ENCODE peak calls at places on chromosomes 1 and 21, in four cellular contexts. Q, I, J and R are unnamed samples.
A peak's percentile ranks its signal among the peaks of the same experiment; 100 is the strongest.

GRCh38 chr1:18649713-18650370 is 19.2 kb downstream of the PAX7 start:
- DNase-seq in Q (no peak), J (no peak), I (no peak), R (no peak)

GRCh38 chr1:206909167-206909882 is 12.1 kb downstream of the IL24 start:
- DNase-seq in Q (no peak), J (no peak), I (peak; percentile 40), R (peak; percentile 79)

GRCh38 chr21:22743085-22743484 is 1744.9 kb downstream of the NCAM2 start:
- DNase-seq in Q (no peak), J (no peak), I (no peak), R (no peak)

GRCh38 chr1:156645058-156645457 is 3.1 kb downstream of the BCAN start:
- DNase-seq in I (no peak), J (no peak), Q (no peak), R (no peak)

GRCh38 chr1:31511848-31512615 is 64.3 kb upstream of the TINAGL1 start:
- DNase-seq in J (no peak), I (no peak), Q (no peak), R (no peak)

GRCh38 chr21:32329331-32329730 is 30.7 kb downstream of the MRAP start:
- DNase-seq in Q (no peak), I (no peak), J (no peak), R (no peak)

GRCh38 chr1:208135354-208135753 is 108.8 kb downstream of the PLXNA2 start:
- DNase-seq in I (no peak), Q (no peak), J (no peak), R (no peak)

GRCh38 chr1:115492880-115493279 is 148.9 kb upstream of the VANGL1 start:
- DNase-seq in I (no peak), Q (peak; percentile 83), J (no peak), R (peak; percentile 34)

GRCh38 chr1:67675800-67676199 is 9.2 kb upstream of the GADD45A start:
- DNase-seq in Q (no peak), I (no peak), J (no peak), R (no peak)

GRCh38 chr1:153389978-153390879 is 644 bp downstream of the S100A8 start:
- DNase-seq in J (no peak), I (no peak), Q (peak; percentile 82), R (peak; percentile 47)

GRCh38 chr1:112866151-112866550 is 89.8 kb downstream of the SLC16A1 start:
- DNase-seq in I (no peak), J (no peak), Q (no peak), R (no peak)

GRCh38 chr1:156750932-156751723 is at the start of gene HDGF:
- DNase-seq in Q (peak; percentile 93), I (peak; percentile 20), J (peak; percentile 46), R (no peak)

GRCh38 chr1:59013928-59014279 is 230.1 kb upstream of the JUN start:
- DNase-seq in I (no peak), Q (no peak), J (no peak), R (no peak)

GRCh38 chr1:4213599-4213998 is 313.5 kb upstream of the C1orf174 start:
- DNase-seq in J (no peak), I (no peak), Q (peak; percentile 55), R (no peak)

GRCh38 chr1:201327687-201328240 is 44.5 kb downstream of the PKP1 start:
- DNase-seq in J (no peak), I (no peak), Q (no peak), R (no peak)

GRCh38 chr1:204826970-204827369 is 43.7 kb upstream of the NFASC start:
- DNase-seq in J (peak; percentile 49), I (no peak), Q (no peak), R (no peak)
- TF ChIP-seq CTCF in J (no peak), I (no peak), Q (peak; percentile 3), R (peak; percentile 40)

DNA sequence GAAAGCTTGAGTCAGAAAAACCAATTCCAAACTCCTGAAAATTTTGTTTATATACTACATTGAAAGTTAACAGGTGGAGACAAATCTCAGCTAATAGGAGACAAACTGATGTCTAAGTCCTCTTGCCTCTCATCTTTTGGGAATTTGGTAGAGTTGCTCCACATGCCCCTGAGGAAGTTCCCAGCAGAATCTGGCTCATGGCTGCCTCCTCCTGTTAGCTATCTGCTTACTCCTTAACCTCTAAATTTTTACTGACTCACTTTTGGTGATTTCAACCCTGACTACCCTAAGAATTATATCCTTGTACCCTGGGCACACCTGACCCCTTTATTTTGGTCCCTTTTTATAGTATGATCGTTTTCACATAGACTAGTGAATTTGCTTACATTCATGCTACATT is 633.7 kb upstream of the USP24 start:
- DNase-seq in J (no peak), I (no peak), Q (no peak), R (no peak)
- TF ChIP-seq CTCF in J (no peak), I (no peak), Q (peak; percentile 18), R (peak; percentile 23)

GRCh38 chr1:43969746-43970466 is at the start of gene DPH2:
- DNase-seq in J (peak; percentile 99), I (peak; percentile 89), Q (peak; percentile 99), R (peak; percentile 93)
- TF ChIP-seq CTCF in J (no peak), I (no peak), Q (peak; percentile 22), R (peak; percentile 13)

DNA sequence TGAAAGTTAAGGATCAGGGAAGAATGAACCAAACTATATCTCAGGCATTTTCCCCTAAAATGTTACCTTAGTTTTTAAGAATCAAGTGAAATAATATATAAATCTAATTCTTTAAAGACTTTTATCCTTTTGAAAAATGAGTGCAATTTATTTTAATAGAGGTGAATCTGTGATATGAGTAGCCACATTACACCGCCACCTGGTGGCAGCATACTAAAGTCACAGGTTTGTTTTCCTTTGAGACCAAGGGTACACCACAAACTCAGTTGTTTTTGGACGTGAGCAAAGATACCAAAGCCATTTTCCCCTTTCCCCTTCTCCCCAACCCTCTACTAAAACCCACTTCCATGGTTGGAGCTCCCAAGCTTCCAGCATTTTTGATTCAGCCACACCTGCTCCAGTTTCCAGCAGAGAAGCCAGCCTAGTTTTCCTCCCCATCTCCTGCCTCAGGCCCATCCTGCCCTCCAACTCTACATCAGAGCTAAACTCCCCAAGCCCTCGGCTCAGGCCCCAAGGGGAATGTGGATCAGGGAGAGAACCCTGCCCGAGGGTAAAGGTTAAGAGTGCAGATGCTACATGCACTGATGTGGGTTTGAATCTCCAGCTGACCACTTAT is 22.9 kb upstream of the LDLRAP1 start:
- DNase-seq in Q (no peak), I (peak; percentile 65), J (peak; percentile 78), R (no peak)
- TF ChIP-seq CTCF in Q (peak; percentile 82), I (peak; percentile 83), J (peak; percentile 67), R (peak; percentile 94)

GRCh38 chr1:15883326-15883725 is 35.8 kb downstream of the SPEN start:
- DNase-seq in Q (peak; percentile 77), J (no peak), I (no peak), R (no peak)

GRCh38 chr1:15884477-15884876 is 37.0 kb downstream of the SPEN start:
- DNase-seq in J (no peak), Q (no peak), I (no peak), R (no peak)

GRCh38 chr1:15885269-15885668 is 37.8 kb downstream of the SPEN start:
- DNase-seq in J (no peak), I (no peak), Q (no peak), R (no peak)

GRCh38 chr1:15886613-15887167 is 39.2 kb downstream of the SPEN start:
- DNase-seq in I (no peak), Q (peak; percentile 42), J (no peak), R (no peak)

DNA sequence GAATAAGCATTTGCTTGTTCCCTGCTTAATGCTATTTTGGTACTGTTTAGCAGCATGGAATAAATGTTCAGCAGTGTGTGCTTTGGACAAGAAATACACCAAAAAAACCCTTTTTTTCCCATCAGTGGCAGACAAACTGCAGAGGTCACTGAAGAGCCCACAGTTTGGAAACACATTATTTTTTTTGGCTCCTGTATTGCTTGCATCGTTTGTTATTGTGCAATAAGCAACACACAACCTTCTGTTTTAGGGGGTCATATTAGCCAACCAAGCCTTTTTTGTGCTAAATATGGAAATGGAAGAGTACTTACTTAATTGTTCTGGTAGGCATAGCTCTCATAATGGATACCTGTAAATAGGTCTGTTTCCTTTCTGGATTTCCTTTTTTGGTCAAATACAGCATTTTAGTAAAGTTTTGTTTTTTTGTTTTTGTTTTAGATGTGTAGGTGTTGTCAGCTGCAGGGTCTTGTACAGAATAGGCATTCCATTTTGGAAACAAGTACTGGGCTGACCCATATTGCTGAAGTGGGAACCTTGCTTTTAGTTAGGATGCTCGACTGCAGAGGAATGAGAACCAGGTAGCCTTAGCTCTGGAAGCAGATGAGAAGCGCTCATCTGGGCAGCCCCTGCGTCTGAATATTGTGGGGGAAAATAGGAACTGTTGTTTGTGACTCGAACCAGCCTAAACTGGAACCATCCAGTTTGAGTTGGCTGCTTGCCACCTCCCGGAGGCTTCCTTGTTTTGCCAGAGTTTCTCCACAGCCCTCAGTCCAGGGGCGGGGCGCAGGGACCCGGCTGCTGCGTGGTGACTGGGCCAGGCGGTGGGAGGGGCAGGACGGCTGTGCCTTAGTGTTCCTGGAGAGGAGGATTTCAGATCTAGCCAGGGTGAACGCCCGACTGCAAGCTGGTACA is 38.5 kb downstream of the SPEN start:
- DNase-seq in I (peak; percentile 18), J (peak; percentile 29), Q (peak; percentile 99), R (peak; percentile 93)
- TF ChIP-seq CTCF in I (no peak), J (no peak), Q (peak; percentile 32), R (peak; percentile 19)

DNA sequence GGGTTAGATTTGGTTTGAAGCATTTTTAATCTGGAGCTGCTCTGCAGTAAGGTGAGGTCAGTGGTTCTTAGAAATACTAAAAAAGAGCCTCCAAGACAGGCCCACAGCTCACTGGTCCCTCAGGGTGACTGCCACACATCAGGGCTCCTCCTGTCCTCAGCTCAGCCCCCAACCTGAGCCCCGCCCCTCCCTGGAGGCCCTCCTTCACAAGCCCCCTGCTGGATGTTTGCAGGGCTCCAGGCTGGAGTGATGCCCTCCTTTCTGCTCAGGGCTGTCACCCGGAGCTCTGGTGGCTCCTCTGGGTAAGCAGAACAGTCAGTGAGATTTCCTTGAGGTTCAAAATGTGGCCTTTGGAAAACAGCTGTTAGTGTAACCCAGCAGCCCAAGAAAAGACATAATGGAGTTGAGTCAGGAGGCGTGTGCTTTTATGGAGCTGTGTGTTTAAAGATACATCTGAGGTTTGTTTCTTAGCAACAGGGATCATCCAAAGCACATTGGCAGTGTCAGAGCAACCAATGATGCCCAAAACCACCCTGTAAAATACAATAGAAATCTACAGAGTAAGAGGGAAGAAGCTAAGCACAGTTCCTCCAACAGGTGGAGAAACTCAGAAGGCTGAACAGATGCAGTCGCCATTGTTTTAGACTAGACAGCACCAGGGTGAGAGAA is 21.4 kb downstream of the STUM start:
- DNase-seq in I (no peak), Q (no peak), J (peak; percentile 52), R (no peak)
- TF ChIP-seq CTCF in I (peak; percentile 28), Q (peak; percentile 27), J (no peak), R (peak; percentile 67)